ENCODE peak calls at places on chromosomes 5 and 9, in eight cellular contexts. Z is PC-9; F is Right ventricle myocardium superior; A is caudate nucleus; Y is A549; L is NCI-H2081; G is stimulated activated naive CD8-positive, alpha-beta T cell treated with anti-CD3 and anti-CD28 coated beads, Interleukin-15, Interleukin-2, amounts not matched to agents 100 U/mL and 50 U/mL, for 24 hours; H is ACHN. I is an unnamed sample.

GRCh38 chr5:9894571-9895304 is 264.6 kb upstream of the TAS2R1 start:
- DNase-seq in G (no peak), H (no peak), Y (no peak), A (no peak), L (no peak), F (no peak), Z (no peak), I (no peak)

GRCh38 chr9:19241728-19242127 is 11.2 kb downstream of the DENND4C start:
- DNase-seq in A (no peak), L (no peak), H (no peak), F (no peak), Z (no peak), G (no peak), Y (no peak), I (no peak)

GRCh38 chr9:38130724-38131123 is 61.7 kb upstream of the SHB start:
- DNase-seq in G (no peak), H (no peak), L (no peak), Z (no peak), Y (no peak), F (no peak), A (no peak), I (no peak)

GRCh38 chr9:33375841-33376321 is 26.5 kb downstream of the AQP7 start:
- DNase-seq in F (no peak), Z (no peak), L (no peak), G (no peak), H (no peak), Y (no peak), A (no peak), I (peak)

GRCh38 chr9:35518212-35518917 is 28.5 kb downstream of the RUSC2 start:
- DNase-seq in Z (peak), H (peak), A (no peak), G (no peak), L (no peak), F (no peak), Y (peak), I (no peak)

GRCh38 chr9:110942522-110942921 is 95.7 kb downstream of the LPAR1 start:
- DNase-seq in H (peak), L (no peak), G (no peak), Y (no peak), Z (no peak), F (no peak), A (no peak), I (no peak)

GRCh38 chr9:136204838-136205706 is at the start of gene LHX3:
- DNase-seq in A (no peak), H (peak), Z (no peak), G (peak), Y (no peak), L (no peak), F (no peak), I (no peak)

GRCh38 chr9:88659126-88659525 is 124.1 kb downstream of the NXNL2 start:
- DNase-seq in Y (no peak), H (no peak), G (no peak), Z (no peak), A (no peak), F (no peak), L (no peak), I (no peak)

GRCh38 chr9:87494970-87495471 is 2.6 kb upstream of the DAPK1 start:
- DNase-seq in A (no peak), G (no peak), F (no peak), Y (no peak), L (no peak), H (no peak), Z (no peak), I (no peak)

GRCh38 chr5:136295914-136296313 is 69.4 kb downstream of the TRPC7 start:
- DNase-seq in F (no peak), L (no peak), A (no peak), H (no peak), Y (no peak), Z (no peak), G (no peak), I (no peak)

GRCh38 chr9:16030513-16031185 is 477.8 kb downstream of the CCDC171 start:
- DNase-seq in Z (peak), Y (peak), G (peak), F (no peak), A (no peak), H (peak), L (no peak), I (no peak)

GRCh38 chr9:36898621-36899020 is 135.4 kb downstream of the PAX5 start:
- DNase-seq in Y (no peak), L (no peak), H (no peak), F (no peak), Z (no peak), G (no peak), A (no peak), I (no peak)

GRCh38 chr5:123007292-123007691 is 29.2 kb downstream of the PPIC start:
- DNase-seq in Y (no peak), H (no peak), Z (no peak), L (no peak), F (no peak), A (no peak), G (no peak), I (no peak)

GRCh38 chr5:65364907-65365306 is 116.8 kb downstream of the ADAMTS6 start:
- DNase-seq in H (no peak), L (peak), G (no peak), Z (no peak), F (no peak), A (no peak), Y (no peak), I (no peak)

GRCh38 chr9:99235069-99235468 is 13.0 kb downstream of the SEC61B start:
- DNase-seq in L (no peak), F (no peak), Z (no peak), A (no peak), Y (no peak), G (no peak), H (no peak), I (no peak)

GRCh38 chr9:109329274-109330258 is 8.7 kb upstream of the EPB41L4B start:
- DNase-seq in G (no peak), Y (no peak), F (peak), H (no peak), L (no peak), Z (peak), A (no peak), I (no peak)

GRCh38 chr9:972512-973294 is 3.8 kb upstream of the DMRT3 start:
- DNase-seq in G (peak), L (no peak), Y (no peak), A (no peak), Z (no peak), H (no peak), F (no peak), I (no peak)

GRCh38 chr9:121463026-121463827 is 36.4 kb downstream of the GGTA1 start:
- DNase-seq in L (no peak), Z (peak), Y (peak), H (peak), A (no peak), G (peak), F (peak), I (no peak)

GRCh38 chr5:142959683-142960308 is 189.6 kb downstream of the ARHGAP26 start:
- DNase-seq in Y (no peak), L (no peak), F (no peak), G (no peak), Z (no peak), A (no peak), H (no peak), I (no peak)

GRCh38 chr5:664343-664993 is 28.7 kb downstream of the TPPP start:
- DNase-seq in H (no peak), L (peak), G (no peak), F (peak), Y (no peak), Z (no peak), A (no peak), I (no peak)

GRCh38 chr9:78857371-78858225 is 560.7 kb downstream of the PSAT1 start:
- DNase-seq in A (no peak), L (peak), G (no peak), H (no peak), Z (no peak), F (no peak), Y (no peak), I (no peak)

GRCh38 chr9:94181782-94182181 is 77.3 kb upstream of the ZNF169 start:
- DNase-seq in F (no peak), L (no peak), G (no peak), A (no peak), H (no peak), Y (no peak), Z (no peak), I (no peak)

GRCh38 chr5:72786676-72787075 is 29.8 kb upstream of the TNPO1 start:
- DNase-seq in Y (no peak), L (no peak), F (no peak), H (no peak), Z (no peak), A (no peak), G (no peak), I (no peak)

GRCh38 chr9:91158946-91159345 is 202.8 kb downstream of the AUH start:
- DNase-seq in A (no peak), H (no peak), Y (no peak), F (no peak), L (no peak), G (no peak), Z (no peak), I (no peak)

GRCh38 chr9:78032599-78033457 is 1.2 kb upstream of the GNAQ start:
- DNase-seq in L (no peak), G (no peak), H (no peak), A (no peak), Z (no peak), Y (peak), F (no peak), I (no peak)

GRCh38 chr9:121249563-121249962 is 18.4 kb upstream of the GSN start:
- DNase-seq in F (no peak), L (no peak), G (no peak), Y (no peak), Z (no peak), A (no peak), H (no peak), I (no peak)

GRCh38 chr9:101705135-101705661 is 33.2 kb downstream of the GRIN3A start:
- DNase-seq in F (peak), A (no peak), Z (no peak), H (peak), G (peak), L (peak), Y (no peak), I (no peak)

GRCh38 chr9:129150122-129150521 is 27.9 kb downstream of the IER5L start:
- DNase-seq in Z (no peak), F (no peak), Y (no peak), L (no peak), H (no peak), A (no peak), G (no peak), I (no peak)

GRCh38 chr5:172634106-172634899 is 6.8 kb upstream of the NEURL1B start:
- DNase-seq in G (no peak), F (no peak), A (no peak), Y (no peak), L (no peak), Z (no peak), H (no peak), I (no peak)

GRCh38 chr9:31390352-31391025 is 994.0 kb upstream of the ACO1 start:
- DNase-seq in A (no peak), G (no peak), Z (no peak), H (no peak), L (peak), Y (no peak), F (no peak), I (no peak)